ENCODE peak calls at places on chromosome 17, in nine cellular contexts. X is stimulated activated CD8-positive, alpha-beta memory T cell treated with anti-CD3 and anti-CD28 coated beads, Interleukin-4, amount 100 ng/mL, for 4 hours; T is stimulated activated naive CD4-positive, alpha-beta T cell; A is kidney epithelial cell; Q is adrenal gland; G is activated CD8-positive, alpha-beta memory T cell treated with anti-CD3 and anti-CD28 coated beads, Interleukin-2, amount 50 U/mL, for 4 hours; Z is ovary; Y is T-helper 22 cell; H is Calu3. F is an unnamed sample.

GRCh38 chr17:2295575-2295974 is 8.0 kb downstream of the SMG6 start:
- DNase-seq in A (no peak), Y (no peak), X (no peak), H (no peak), G (no peak), Q (no peak), Z (no peak), T (no peak), F (no peak)

GRCh38 chr17:36934759-36935630 is 2.3 kb upstream of the LHX1 start:
- DNase-seq in Z (no peak), Q (no peak), Y (no peak), T (peak; percentile 29), A (no peak), G (no peak), X (no peak), H (peak; percentile 50), F (no peak)

GRCh38 chr17:2718150-2718938 is 6.8 kb upstream of the CLUH start:
- DNase-seq in H (no peak), X (no peak), Z (no peak), G (no peak), Q (no peak), A (no peak), Y (no peak), T (no peak), F (no peak)

GRCh38 chr17:9890124-9890523 is 14.9 kb downstream of the RCVRN start:
- DNase-seq in Y (no peak), Z (no peak), H (peak; percentile 37), Q (no peak), X (no peak), G (no peak), T (no peak), A (no peak), F (peak; percentile 22)

GRCh38 chr17:82632461-82632860 is 15.8 kb downstream of the WDR45B start:
- DNase-seq in A (no peak), H (no peak), Z (no peak), Q (peak; percentile 90), X (no peak), T (no peak), Y (no peak), G (no peak), F (no peak)

GRCh38 chr17:49193513-49194296 is 16.7 kb downstream of the GNGT2 start:
- DNase-seq in T (peak; percentile 34), Z (peak; percentile 74), Q (peak; percentile 74), H (peak; percentile 23), A (peak; percentile 98), Y (no peak), X (no peak), G (no peak), F (peak; percentile 64)

GRCh38 chr17:33291248-33292183 is 1.6 kb downstream of the ASIC2 start:
- DNase-seq in G (no peak), T (no peak), A (no peak), Z (no peak), X (no peak), Y (no peak), H (no peak), Q (peak; percentile 19), F (peak; percentile 6)

GRCh38 chr17:79388556-79389295 is 222.1 kb downstream of the RBFOX3 start:
- DNase-seq in Z (no peak), T (no peak), Y (no peak), Q (peak; percentile 66), G (no peak), A (no peak), X (no peak), H (peak; percentile 74), F (peak; percentile 21)

GRCh38 chr17:56912105-56912999 is 1.5 kb downstream of the TRIM25 start:
- DNase-seq in X (no peak), A (no peak), Z (peak; percentile 41), T (no peak), G (no peak), H (no peak), Y (no peak), Q (peak; percentile 80), F (peak; percentile 38)

GRCh38 chr17:65984299-65984698 is 207.6 kb downstream of the CEP112 start:
- DNase-seq in G (no peak), X (no peak), Z (no peak), Q (no peak), H (no peak), Y (no peak), A (no peak), T (no peak), F (no peak)

GRCh38 chr17:41042953-41043352 is 1.7 kb upstream of the KRTAP1-1 start:
- DNase-seq in A (no peak), G (no peak), X (no peak), Q (no peak), T (no peak), Y (no peak), Z (no peak), H (no peak), F (no peak)

GRCh38 chr17:57092171-57092570 is 7.1 kb downstream of the AKAP1 start:
- DNase-seq in G (no peak), A (no peak), X (no peak), Z (no peak), T (no peak), Y (no peak), H (no peak), Q (peak; percentile 35), F (no peak)

GRCh38 chr17:71085238-71086033 is 916.1 kb downstream of the KCNJ2 start:
- DNase-seq in T (no peak), G (no peak), H (peak; percentile 40), A (no peak), Z (no peak), X (no peak), Y (no peak), Q (peak; percentile 11), F (no peak)